ENCODE peak calls at places on chromosome 17, in eight cellular contexts. C, G, Z, J, L, A, P and R are unnamed samples.

GRCh38 chr17:82217530-82218204 is 5.0 kb upstream of the CCDC57 start:
- DNase-seq in A (no peak), J (peak), P (peak), G (no peak), L (peak), Z (no peak), C (peak), R (peak)

GRCh38 chr17:15268003-15268402 is 2.9 kb upstream of the PMP22 start:
- DNase-seq in J (no peak), G (no peak), C (no peak), P (no peak), A (no peak), Z (no peak), L (no peak), R (no peak)

GRCh38 chr17:18921912-18922451 is 30.0 kb upstream of the SLC5A10 start:
- DNase-seq in L (peak), G (no peak), P (no peak), A (no peak), Z (no peak), J (peak), C (peak), R (no peak)

GRCh38 chr17:27603446-27603820 is 27.6 kb upstream of the LGALS9 start:
- DNase-seq in C (no peak), J (no peak), L (no peak), P (no peak), Z (no peak), G (no peak), A (no peak), R (no peak)

GRCh38 chr17:55272711-55273578 is 8.2 kb downstream of the HLF start:
- DNase-seq in A (no peak), G (no peak), Z (no peak), J (no peak), P (no peak), L (no peak), C (no peak), R (no peak)

GRCh38 chr17:49783051-49783715 is 5.3 kb upstream of the KAT7 start:
- DNase-seq in L (no peak), P (no peak), G (no peak), A (no peak), J (no peak), C (no peak), Z (no peak), R (no peak)

GRCh38 chr17:44556854-44557606 is at the start of gene FZD2:
- DNase-seq in G (peak), A (peak), C (peak), J (peak), Z (peak), P (peak), L (peak), R (peak)

GRCh38 chr17:427327-427726 is 74.7 kb upstream of the RPH3AL start:
- DNase-seq in P (no peak), A (no peak), C (no peak), L (no peak), Z (no peak), J (no peak), G (no peak), R (no peak)

GRCh38 chr17:15334266-15334665 is 7.1 kb downstream of the TEKT3 start:
- DNase-seq in A (no peak), C (no peak), G (no peak), L (no peak), Z (no peak), P (no peak), J (peak), R (no peak)

GRCh38 chr17:77285594-77286390 is 145.0 kb downstream of the SEC14L1 start:
- DNase-seq in L (peak), J (peak), Z (peak), G (no peak), A (no peak), C (peak), P (no peak), R (peak)

GRCh38 chr17:80717661-80718060 is 173.0 kb downstream of the RPTOR start:
- DNase-seq in P (no peak), Z (no peak), L (no peak), C (no peak), A (no peak), J (no peak), G (no peak), R (no peak)

GRCh38 chr17:28878981-28879380 is 18.6 kb downstream of the FLOT2 start:
- DNase-seq in Z (no peak), A (no peak), J (peak), P (no peak), G (no peak), L (peak), C (peak), R (no peak)

GRCh38 chr17:42895185-42895555 is 5.4 kb upstream of the G6PC1 start:
- DNase-seq in Z (no peak), J (peak), A (no peak), P (no peak), L (peak), C (peak), G (no peak), R (peak)